ENCODE peak calls at places on chromosome 21, in nine cellular contexts. I, U, G, A, B, O, J, E and X are unnamed samples.

GRCh38 chr21:43269981-43270670 is 101.3 kb downstream of the CRYAA start:
- DNase-seq in I (no peak), U (peak), G (no peak), A (no peak), B (no peak), O (no peak), J (no peak), E (no peak), X (peak)

GRCh38 chr21:42061866-42062542 is 9.1 kb upstream of the UMODL1 start:
- DNase-seq in I (no peak), U (no peak), G (no peak), A (no peak), B (no peak), O (peak), J (no peak), E (no peak), X (peak)

GRCh38 chr21:31887596-31887920 is 14.7 kb downstream of the HUNK start:
- DNase-seq in I (no peak), U (no peak), G (no peak), A (no peak), B (no peak), O (no peak), J (no peak), E (no peak), X (no peak)

GRCh38 chr21:37915941-37916794 is at the start of gene KCNJ6:
- DNase-seq in I (no peak), U (peak), G (peak), A (peak), B (peak), O (peak), J (peak), E (peak), X (no peak)

GRCh38 chr21:44972301-44972814 is 32.5 kb downstream of the SLX9 start:
- DNase-seq in I (no peak), U (no peak), G (no peak), A (peak), B (no peak), O (no peak), J (no peak), E (no peak), X (no peak)

GRCh38 chr21:29340228-29340627 is 41.5 kb downstream of the BACH1 start:
- DNase-seq in I (no peak), U (no peak), G (no peak), A (no peak), B (no peak), O (no peak), J (no peak), E (peak), X (no peak)

GRCh38 chr21:32257952-32258785 is 20.7 kb downstream of the MIS18A start:
- DNase-seq in I (peak), U (peak), G (peak), A (peak), B (peak), O (peak), J (peak), E (peak), X (peak)

GRCh38 chr21:21163904-21164303 is 165.7 kb downstream of the NCAM2 start:
- DNase-seq in I (peak), U (peak), G (peak), A (peak), B (peak), O (peak), J (peak), E (peak), X (no peak)

GRCh38 chr21:35163381-35163780 is 114.3 kb upstream of the RUNX1 start:
- DNase-seq in I (no peak), U (no peak), G (no peak), A (no peak), B (no peak), O (no peak), J (no peak), E (peak), X (no peak)

GRCh38 chr21:36194024-36194423 is 37.4 kb downstream of the DOP1B start:
- DNase-seq in I (no peak), U (no peak), G (no peak), A (no peak), B (no peak), O (peak), J (no peak), E (no peak), X (no peak)

GRCh38 chr21:35249636-35250035 is 200.5 kb upstream of the RUNX1 start:
- DNase-seq in I (no peak), U (no peak), G (no peak), A (no peak), B (no peak), O (no peak), J (no peak), E (no peak), X (no peak)

GRCh38 chr21:33135925-33136324 is 66.0 kb downstream of the OLIG1 start:
- DNase-seq in I (no peak), U (peak), G (no peak), A (no peak), B (no peak), O (peak), J (no peak), E (no peak), X (no peak)

GRCh38 chr21:34865922-34866271 is 183.2 kb downstream of the RUNX1 start:
- DNase-seq in I (no peak), U (no peak), G (no peak), A (peak), B (no peak), O (no peak), J (no peak), E (no peak), X (no peak)

GRCh38 chr21:43370091-43370658 is 56.8 kb downstream of the SIK1 start:
- DNase-seq in I (no peak), U (no peak), G (no peak), A (no peak), B (no peak), O (no peak), J (peak), E (no peak), X (no peak)

GRCh38 chr21:42570841-42571387 is 57.3 kb downstream of the SLC37A1 start:
- DNase-seq in I (peak), U (peak), G (peak), A (peak), B (no peak), O (no peak), J (peak), E (no peak), X (peak)

GRCh38 chr21:26519142-26519541 is 53.9 kb downstream of the CYYR1 start:
- DNase-seq in I (no peak), U (no peak), G (no peak), A (no peak), B (no peak), O (no peak), J (no peak), E (no peak), X (no peak)

GRCh38 chr21:38244885-38245869 is 11.6 kb upstream of the KCNJ15 start:
- DNase-seq in I (no peak), U (no peak), G (no peak), A (no peak), B (peak), O (no peak), J (no peak), E (peak), X (no peak)

GRCh38 chr21:33026299-33026858 is 644 bp downstream of the OLIG2 start:
- DNase-seq in I (no peak), U (no peak), G (no peak), A (no peak), B (peak), O (no peak), J (no peak), E (no peak), X (no peak)

GRCh38 chr21:44338971-44339910 is at the start of gene CFAP410:
- DNase-seq in I (peak), U (peak), G (peak), A (peak), B (peak), O (peak), J (peak), E (peak), X (peak)